ENCODE peak calls at places on chromosomes 13 and 19, in ten cellular contexts. L, Q, N, G, U, E, K, B, I and O are unnamed samples.
A peak's percentile ranks its signal among the peaks of the same experiment; 100 is the strongest.

GRCh38 chr19:13881231-13881691 is 4.3 kb downstream of the NANOS3 start:
- DNase-seq in L (no peak), Q (no peak), N (no peak), G (no peak), U (no peak), E (no peak), K (no peak), B (no peak), I (no peak), O (no peak)

GRCh38 chr19:294819-295686 is 3.9 kb upstream of the PLPP2 start:
- DNase-seq in L (no peak), Q (no peak), N (no peak), G (no peak), U (no peak), E (peak; percentile 31), K (peak; percentile 43), B (no peak), I (peak; percentile 57), O (peak; percentile 32)

GRCh38 chr13:95457294-95457693 is 95.2 kb upstream of the CLDN10 start:
- DNase-seq in L (no peak), Q (no peak), N (no peak), G (no peak), U (no peak), E (no peak), K (no peak), B (no peak), I (no peak), O (no peak)

GRCh38 chr13:28494861-28495585 is at the start of gene FLT1:
- DNase-seq in L (peak; percentile 79), Q (peak; percentile 62), N (no peak), G (no peak), U (no peak), E (no peak), K (peak; percentile 32), B (no peak), I (peak; percentile 38), O (no peak)

GRCh38 chr19:3404324-3405260 is 38.2 kb downstream of the NFIC start:
- DNase-seq in L (peak; percentile 89), Q (peak; percentile 95), N (no peak), G (no peak), U (no peak), E (peak; percentile 93), K (no peak), B (no peak), I (no peak), O (no peak)

GRCh38 chr13:97255515-97255999 is 33.4 kb downstream of the MBNL2 start:
- DNase-seq in L (no peak), Q (no peak), N (no peak), G (peak; percentile 40), U (no peak), E (no peak), K (no peak), B (no peak), I (no peak), O (no peak)

GRCh38 chr13:98056839-98057410 is 86.0 kb upstream of the FARP1 start:
- DNase-seq in L (no peak), Q (no peak), N (no peak), G (no peak), U (no peak), E (no peak), K (no peak), B (no peak), I (no peak), O (no peak)

GRCh38 chr19:31127132-31127967 is 221.9 kb downstream of the TSHZ3 start:
- DNase-seq in L (no peak), Q (no peak), N (peak; percentile 86), G (peak; percentile 53), U (no peak), E (peak; percentile 86), K (no peak), B (no peak), I (no peak), O (no peak)

GRCh38 chr19:57263244-57263643 is 17.0 kb upstream of the ZNF460 start:
- DNase-seq in L (no peak), Q (no peak), N (no peak), G (no peak), U (no peak), E (no peak), K (no peak), B (no peak), I (no peak), O (no peak)

GRCh38 chr13:107824636-107825035 is 390.7 kb downstream of the LIG4 start:
- DNase-seq in L (no peak), Q (no peak), N (no peak), G (no peak), U (no peak), E (no peak), K (no peak), B (no peak), I (no peak), O (no peak)

GRCh38 chr13:46324976-46325375 is 62.1 kb downstream of the RUBCNL start:
- DNase-seq in L (no peak), Q (no peak), N (no peak), G (no peak), U (no peak), E (peak; percentile 59), K (no peak), B (no peak), I (no peak), O (no peak)

GRCh38 chr13:106566682-106567420 is 1.1 kb downstream of the ARGLU1 start:
- DNase-seq in L (peak; percentile 66), Q (no peak), N (peak; percentile 73), G (peak; percentile 0), U (no peak), E (peak; percentile 52), K (peak; percentile 40), B (no peak), I (peak; percentile 19), O (peak; percentile 25)

GRCh38 chr19:53808710-53809125 is 15.4 kb downstream of the NLRP12 start:
- DNase-seq in L (no peak), Q (no peak), N (peak; percentile 44), G (peak; percentile 69), U (no peak), E (peak; percentile 75), K (no peak), B (peak; percentile 23), I (peak; percentile 25), O (no peak)

GRCh38 chr13:72290962-72291681 is 424.1 kb upstream of the DACH1 start:
- DNase-seq in L (no peak), Q (no peak), N (peak; percentile 15), G (peak; percentile 81), U (no peak), E (peak; percentile 1), K (no peak), B (no peak), I (no peak), O (no peak)

GRCh38 chr13:99995503-99996176 is 14.1 kb downstream of the ZIC2 start:
- DNase-seq in L (no peak), Q (no peak), N (no peak), G (no peak), U (no peak), E (peak; percentile 37), K (peak; percentile 46), B (peak; percentile 52), I (no peak), O (no peak)

GRCh38 chr13:76903544-76904162 is 17.4 kb upstream of the KCTD12 start:
- DNase-seq in L (peak; percentile 27), Q (peak; percentile 82), N (peak; percentile 27), G (peak; percentile 78), U (peak; percentile 46), E (peak; percentile 89), K (peak; percentile 77), B (peak; percentile 28), I (peak; percentile 86), O (peak; percentile 48)

GRCh38 chr13:33126909-33127607 is 110.8 kb downstream of the KL start:
- DNase-seq in L (peak; percentile 64), Q (no peak), N (no peak), G (no peak), U (no peak), E (peak; percentile 50), K (peak; percentile 34), B (no peak), I (no peak), O (no peak)

GRCh38 chr13:49812806-49813205 is 20.3 kb upstream of the KPNA3 start:
- DNase-seq in L (no peak), Q (no peak), N (no peak), G (no peak), U (no peak), E (no peak), K (peak; percentile 68), B (no peak), I (no peak), O (no peak)

GRCh38 chr19:51687791-51688664 is 5.1 kb upstream of the SPACA6 start:
- DNase-seq in L (peak; percentile 74), Q (peak; percentile 81), N (no peak), G (peak; percentile 53), U (no peak), E (peak; percentile 56), K (no peak), B (no peak), I (no peak), O (no peak)

GRCh38 chr13:99690426-99691189 is 189.3 kb downstream of the TM9SF2 start:
- DNase-seq in L (no peak), Q (no peak), N (no peak), G (no peak), U (no peak), E (no peak), K (no peak), B (no peak), I (no peak), O (no peak)

GRCh38 chr19:19459707-19460251 is 54.3 kb downstream of the GATAD2A start:
- DNase-seq in L (no peak), Q (no peak), N (peak; percentile 75), G (peak; percentile 76), U (peak; percentile 62), E (peak; percentile 50), K (no peak), B (no peak), I (no peak), O (no peak)

GRCh38 chr13:63741029-63741813 is 2325.6 kb upstream of the PCDH20 start:
- DNase-seq in L (no peak), Q (no peak), N (no peak), G (no peak), U (no peak), E (no peak), K (no peak), B (no peak), I (no peak), O (no peak)

GRCh38 chr13:41052441-41052840 is 8.9 kb upstream of the WBP4 start:
- DNase-seq in L (no peak), Q (no peak), N (no peak), G (no peak), U (no peak), E (no peak), K (no peak), B (no peak), I (no peak), O (no peak)

GRCh38 chr13:74920945-74921725 is 560.8 kb downstream of the TBC1D4 start:
- DNase-seq in L (no peak), Q (no peak), N (no peak), G (no peak), U (no peak), E (no peak), K (no peak), B (no peak), I (no peak), O (no peak)